ENCODE peak calls at places on chromosomes 1 and 21, in eight cellular contexts. O is GM23338; R is cardiac muscle cell; S is small intestine; X is thoracic aorta; M is effector memory CD4-positive, alpha-beta T cell; W is spleen; Y is dorsolateral prefrontal cortex. V is an unnamed sample.

GRCh38 chr1:112992780-112993179 is 36.8 kb upstream of the SLC16A1 start:
- DNase-seq in R (no peak), S (no peak), Y (no peak), O (no peak), M (no peak), X (no peak), W (no peak), V (no peak)

GRCh38 chr1:161864577-161864976 is 98.5 kb downstream of the ATF6 start:
- DNase-seq in M (no peak), W (no peak), R (peak; percentile 55), X (no peak), O (no peak), Y (no peak), S (no peak), V (peak; percentile 6)

GRCh38 chr21:31298618-31299269 is 45.3 kb downstream of the TIAM1 start:
- DNase-seq in R (no peak), M (no peak), X (no peak), Y (no peak), W (no peak), O (no peak), S (peak; percentile 48), V (no peak)

GRCh38 chr1:234226106-234226818 is 147.0 kb upstream of the COA6 start:
- DNase-seq in R (no peak), O (peak; percentile 63), Y (no peak), X (no peak), S (no peak), W (no peak), M (no peak), V (no peak)

GRCh38 chr1:18238190-18238589 is 130.6 kb downstream of the IGSF21 start:
- DNase-seq in S (no peak), R (no peak), X (no peak), Y (no peak), O (no peak), W (no peak), M (no peak), V (no peak)

GRCh38 chr1:29393451-29393826 is 157.1 kb downstream of the PTPRU start:
- DNase-seq in X (no peak), Y (no peak), S (no peak), R (no peak), W (no peak), O (no peak), M (no peak), V (no peak)

GRCh38 chr1:15343729-15344128 is 66.0 kb upstream of the EFHD2 start:
- DNase-seq in S (no peak), O (peak; percentile 47), W (no peak), X (peak; percentile 52), Y (no peak), R (peak; percentile 54), M (no peak), V (no peak)

GRCh38 chr21:32645261-32646182 is 33.3 kb upstream of the CFAP298 start:
- DNase-seq in W (no peak), R (no peak), Y (no peak), S (no peak), O (peak; percentile 76), M (no peak), X (no peak), V (no peak)

GRCh38 chr1:207495816-207496792 is at the start of gene CR1:
- DNase-seq in W (peak; percentile 92), M (no peak), X (no peak), O (peak; percentile 55), Y (no peak), R (peak; percentile 35), S (peak; percentile 25), V (no peak)

GRCh38 chr1:110173466-110174117 is 23.3 kb downstream of the SLC6A17 start:
- DNase-seq in S (no peak), R (no peak), O (peak; percentile 45), X (no peak), Y (no peak), W (no peak), M (no peak), V (no peak)

GRCh38 chr1:41242645-41243171 is 602 bp upstream of the SCMH1 start:
- DNase-seq in W (no peak), Y (no peak), X (no peak), O (peak; percentile 45), R (no peak), M (no peak), S (no peak), V (no peak)

GRCh38 chr1:117659565-117660264 is 53.9 kb downstream of the TENT5C start:
- DNase-seq in Y (no peak), X (no peak), M (no peak), S (no peak), R (no peak), O (no peak), W (peak; percentile 85), V (no peak)

GRCh38 chr1:231337043-231337471 is 595 bp downstream of the EXOC8 start:
- DNase-seq in Y (no peak), S (peak; percentile 6), M (no peak), W (peak; percentile 92), R (no peak), O (peak; percentile 32), X (no peak), V (no peak)

GRCh38 chr1:29639741-29640427 is 403.6 kb downstream of the PTPRU start:
- DNase-seq in X (no peak), R (peak; percentile 32), W (no peak), S (no peak), M (no peak), Y (no peak), O (no peak), V (no peak)

GRCh38 chr1:153880962-153881361 is 41.8 kb downstream of the GATAD2B start:
- DNase-seq in X (peak; percentile 59), M (no peak), W (peak; percentile 78), R (peak; percentile 96), O (no peak), S (peak; percentile 87), Y (peak; percentile 89), V (no peak)

GRCh38 chr1:42484382-42484781 is 21.3 kb downstream of the CCDC30 start:
- DNase-seq in O (no peak), W (no peak), R (peak; percentile 81), S (no peak), X (no peak), Y (no peak), M (no peak), V (no peak)

GRCh38 chr1:5273280-5274003 is 619.0 kb downstream of the AJAP1 start:
- DNase-seq in S (no peak), X (no peak), R (no peak), M (no peak), Y (no peak), O (no peak), W (peak; percentile 21), V (no peak)

GRCh38 chr1:222970040-222970439 is 155.2 kb downstream of the DISP1 start:
- DNase-seq in O (no peak), M (no peak), W (no peak), Y (no peak), S (no peak), X (no peak), R (no peak), V (no peak)

GRCh38 chr1:29211086-29212030 is 19.4 kb downstream of the MECR start:
- DNase-seq in Y (no peak), M (no peak), X (no peak), S (no peak), W (no peak), R (peak; percentile 30), O (no peak), V (no peak)

DNA sequence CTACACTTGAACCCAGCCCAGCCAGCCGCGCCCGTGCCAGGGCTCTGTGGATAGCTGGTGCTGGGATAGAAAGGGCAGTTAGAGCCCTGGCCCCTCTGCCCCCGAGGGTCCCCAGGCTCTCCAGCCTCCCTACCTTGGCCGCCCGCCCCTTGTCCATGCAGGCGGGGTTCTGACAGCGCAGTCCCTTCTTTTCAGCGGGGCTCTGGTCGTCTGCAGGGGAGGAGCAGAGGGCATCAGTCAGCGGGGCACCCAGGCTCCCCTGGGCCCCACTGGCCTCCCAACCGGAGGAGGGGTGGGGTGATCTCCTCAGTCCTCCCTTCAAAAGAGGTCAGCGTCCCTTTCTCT is 4.9 kb upstream of the PLEKHG5 start:
- DNase-seq in S (no peak), M (no peak), W (no peak), Y (no peak), X (no peak), R (no peak), O (peak; percentile 43), V (no peak)
- H3K4me3 ChIP-seq in S (no peak overlapping the region), M (no peak overlapping the region), W (peak overlapping the region; percentile 45), Y (peak overlapping the region; percentile 42), X (peak overlapping the region; percentile 87), R (peak overlapping the region; percentile 93), O (peak overlapping the region; percentile 85), V (no peak overlapping the region)

GRCh38 chr21:25424674-25425073 is 182.6 kb downstream of the MRPL39 start:
- DNase-seq in W (no peak), Y (no peak), R (no peak), O (no peak), S (no peak), M (no peak), X (no peak), V (no peak)

GRCh38 chr21:25424045-25424444 is 183.2 kb downstream of the MRPL39 start:
- DNase-seq in W (no peak), M (no peak), X (no peak), R (no peak), Y (no peak), S (no peak), O (no peak), V (no peak)

GRCh38 chr21:25421327-25422028 is 185.8 kb downstream of the MRPL39 start:
- DNase-seq in M (peak; percentile 19), X (no peak), R (peak; percentile 45), Y (no peak), W (no peak), S (peak; percentile 13), O (peak; percentile 90), V (peak; percentile 85)

GRCh38 chr21:25422610-25423608 is 184.4 kb downstream of the MRPL39 start:
- DNase-seq in O (no peak), W (no peak), S (no peak), R (no peak), X (no peak), Y (no peak), M (no peak), V (no peak)

GRCh38 chr21:25420831-25421230 is 186.4 kb downstream of the MRPL39 start:
- DNase-seq in W (no peak), Y (no peak), R (no peak), O (no peak), X (no peak), M (no peak), S (no peak), V (no peak)
- H3K27ac ChIP-seq in W (peak overlapping the region; percentile 82), Y (no peak overlapping the region), R (no peak overlapping the region), O (no peak overlapping the region), X (no peak overlapping the region), M (no peak overlapping the region), S (peak overlapping the region; percentile 5), V (no peak overlapping the region)

DNA sequence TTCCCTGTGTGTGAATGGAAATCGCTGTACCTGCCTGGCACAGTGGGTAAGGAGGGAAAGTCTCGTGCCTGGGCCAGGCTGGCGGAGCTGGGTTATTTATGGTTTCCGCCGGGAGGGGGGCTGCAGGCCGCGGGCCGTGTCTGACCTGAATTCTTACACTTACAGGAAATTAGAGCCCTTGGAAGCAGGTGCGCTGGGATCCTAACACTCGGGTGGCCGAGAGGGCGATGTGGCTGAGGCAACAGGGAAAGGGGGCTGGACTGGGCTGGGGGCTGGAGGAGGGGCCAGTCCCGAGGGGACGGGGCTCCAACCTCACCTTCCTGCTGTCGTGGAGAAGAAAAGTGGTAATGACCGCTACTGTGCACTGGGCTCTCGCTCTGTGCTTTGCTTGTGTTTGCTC is 109.4 kb upstream of the WNT4 start:
- DNase-seq in W (no peak), M (no peak), X (no peak), O (peak; percentile 75), S (no peak), Y (no peak), R (no peak), V (no peak)
- H3K4me3 ChIP-seq in W (no peak overlapping the region), M (no peak overlapping the region), X (no peak overlapping the region), O (no peak overlapping the region), S (no peak overlapping the region), Y (no peak overlapping the region), R (no peak overlapping the region), V (no peak overlapping the region)

GRCh38 chr1:245045087-245045881 is 109.5 kb upstream of the KIF26B start:
- DNase-seq in R (peak; percentile 37), X (no peak), Y (no peak), S (peak; percentile 96), M (no peak), O (peak; percentile 47), W (no peak), V (no peak)
- H3K27ac ChIP-seq in R (no peak overlapping the region), X (no peak overlapping the region), Y (no peak overlapping the region), S (peak overlapping the region; percentile 47), M (no peak overlapping the region), O (no peak overlapping the region), W (no peak overlapping the region), V (no peak overlapping the region)

V was measured in CD4-positive, CD25-positive, alpha-beta regulatory T cell.